ENCODE peak calls at places on chromosomes 3 and 15, in nine cellular contexts. T, A, D, X, O, V, R, L and B are unnamed samples. For H3K36me3, the result is how much of the 10 kb centered on the place peaks cover.

GRCh38 chr3:125605771-125606170 is 10.5 kb upstream of the OSBPL11 start:
- DNase-seq in A (no peak), L (no peak), O (no peak), V (no peak), T (no peak), X (no peak), D (no peak), R (no peak), B (no peak)

GRCh38 chr3:194265505-194265892 is 85.6 kb downstream of the CPN2 start:
- DNase-seq in O (peak), L (peak), R (peak), A (peak), X (peak), D (no peak), T (peak), V (no peak), B (peak)

GRCh38 chr3:124281453-124282316 is 289.8 kb upstream of the ROPN1 start:
- DNase-seq in T (peak), O (peak), D (peak), L (peak), A (peak), R (no peak), X (no peak), V (no peak), B (no peak)

GRCh38 chr15:63185206-63185605 is 4.2 kb upstream of the RAB8B start:
- DNase-seq in D (no peak), R (no peak), X (no peak), V (no peak), A (peak), L (no peak), T (no peak), O (no peak), B (no peak)

GRCh38 chr3:198032039-198032438 is 72.0 kb downstream of the LMLN start:
- DNase-seq in L (no peak), X (no peak), T (no peak), D (no peak), V (no peak), O (no peak), R (no peak), A (no peak), B (no peak)

GRCh38 chr15:58438956-58439355 is 7.2 kb downstream of the LIPC start:
- DNase-seq in A (peak), R (no peak), L (peak), X (peak), D (peak), V (peak), T (peak), O (peak), B (no peak)

GRCh38 chr3:73257186-73257585 is 195.7 kb downstream of the EBLN2 start:
- DNase-seq in X (no peak), T (no peak), V (no peak), L (no peak), D (no peak), A (no peak), R (no peak), O (no peak), B (no peak)

GRCh38 chr15:81054236-81054635 is 53.5 kb downstream of the TLNRD1 start:
- DNase-seq in X (no peak), L (peak), D (no peak), A (peak), O (no peak), R (no peak), T (no peak), V (no peak), B (peak)

GRCh38 chr15:48946088-48946839 is 17.5 kb downstream of the SHC4 start:
- DNase-seq in V (no peak), R (no peak), A (peak), D (no peak), O (peak), L (peak), T (peak), X (no peak), B (no peak)

GRCh38 chr15:63596666-63597032 is 538 bp upstream of the FBXL22 start:
- DNase-seq in O (peak), L (peak), D (no peak), R (no peak), A (no peak), T (no peak), X (no peak), V (no peak), B (no peak)

GRCh38 chr3:157190242-157190876 is 30.4 kb upstream of the CCNL1 start:
- DNase-seq in A (no peak), X (no peak), T (peak), D (no peak), L (no peak), R (no peak), O (no peak), V (no peak), B (no peak)

GRCh38 chr15:77032647-77033416 is 37.9 kb downstream of the PSTPIP1 start:
- DNase-seq in D (peak), O (no peak), L (no peak), V (no peak), R (no peak), X (no peak), T (no peak), A (no peak), B (no peak)

GRCh38 chr15:88624156-88624970 is 3.2 kb downstream of the AEN start:
- DNase-seq in R (no peak), L (peak), V (no peak), T (no peak), A (no peak), D (peak), O (peak), X (no peak), B (no peak)

GRCh38 chr15:99703603-99704443 is 29.4 kb downstream of the LYSMD4 start:
- DNase-seq in V (peak), R (no peak), L (peak), A (peak), X (no peak), T (peak), D (no peak), O (peak), B (peak)

GRCh38 chr3:6551165-6551564 is 309.8 kb upstream of the GRM7 start:
- DNase-seq in R (no peak), O (no peak), T (no peak), D (no peak), L (no peak), V (no peak), A (no peak), X (no peak), B (no peak)

GRCh38 chr3:56365905-56366640 is 102.2 kb downstream of the ERC2 start:
- DNase-seq in L (no peak), X (no peak), O (no peak), T (no peak), V (no peak), A (no peak), R (no peak), D (no peak), B (no peak)

GRCh38 chr3:187403768-187404270 is 35.6 kb downstream of the RTP4 start:
- DNase-seq in O (peak), V (peak), D (no peak), T (peak), A (peak), L (peak), X (peak), R (no peak), B (peak)

GRCh38 chr15:65833501-65834220 is 35.6 kb upstream of the RAB11A start:
- DNase-seq in A (no peak), R (no peak), V (no peak), O (no peak), D (no peak), T (no peak), X (no peak), L (no peak), B (no peak)

GRCh38 chr3:144324061-144324460 is 352.4 kb downstream of the DIPK2A start:
- DNase-seq in L (no peak), V (no peak), T (peak), R (no peak), X (peak), O (no peak), D (no peak), A (no peak), B (no peak)

GRCh38 chr3:104190681-104191080 is 1176.0 kb upstream of the ALCAM start:
- DNase-seq in O (peak), V (no peak), T (no peak), A (no peak), L (no peak), D (peak), R (no peak), X (no peak), B (no peak)

GRCh38 chr15:29822100-29822684 is at the start of gene TJP1:
- DNase-seq in V (no peak), T (peak), D (peak), A (peak), L (peak), O (peak), X (peak), R (peak), B (no peak)

DNA sequence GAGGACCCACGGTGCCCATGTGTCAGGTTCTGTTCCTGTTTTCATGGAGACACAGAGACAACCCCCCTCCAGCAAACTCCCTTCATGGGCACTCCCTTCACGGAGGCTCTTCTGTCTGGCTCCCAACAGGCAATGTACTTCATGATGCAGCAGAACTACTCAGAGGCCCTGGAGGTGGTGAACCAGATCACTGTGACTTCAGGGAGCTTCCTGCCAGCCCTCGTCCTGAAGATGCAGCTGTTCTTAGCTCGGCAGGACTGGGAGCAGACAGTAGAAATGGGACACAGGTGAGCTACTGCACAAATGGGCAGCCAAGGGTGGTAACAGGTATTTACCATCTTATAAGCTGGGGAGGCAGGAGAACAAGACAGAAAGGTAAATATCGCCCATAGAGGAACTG is 7.0 kb downstream of the TTC21A start:
- DNase-seq in D (no peak), R (no peak), A (no peak), T (no peak), O (no peak), L (no peak), X (no peak), V (no peak), B (no peak)
- H3K36me3 ChIP-seq in D (under half), R (under half), A (under half), T (under half), O (under half), L (under half), X (under half), V (under half), B (under half)

DNA sequence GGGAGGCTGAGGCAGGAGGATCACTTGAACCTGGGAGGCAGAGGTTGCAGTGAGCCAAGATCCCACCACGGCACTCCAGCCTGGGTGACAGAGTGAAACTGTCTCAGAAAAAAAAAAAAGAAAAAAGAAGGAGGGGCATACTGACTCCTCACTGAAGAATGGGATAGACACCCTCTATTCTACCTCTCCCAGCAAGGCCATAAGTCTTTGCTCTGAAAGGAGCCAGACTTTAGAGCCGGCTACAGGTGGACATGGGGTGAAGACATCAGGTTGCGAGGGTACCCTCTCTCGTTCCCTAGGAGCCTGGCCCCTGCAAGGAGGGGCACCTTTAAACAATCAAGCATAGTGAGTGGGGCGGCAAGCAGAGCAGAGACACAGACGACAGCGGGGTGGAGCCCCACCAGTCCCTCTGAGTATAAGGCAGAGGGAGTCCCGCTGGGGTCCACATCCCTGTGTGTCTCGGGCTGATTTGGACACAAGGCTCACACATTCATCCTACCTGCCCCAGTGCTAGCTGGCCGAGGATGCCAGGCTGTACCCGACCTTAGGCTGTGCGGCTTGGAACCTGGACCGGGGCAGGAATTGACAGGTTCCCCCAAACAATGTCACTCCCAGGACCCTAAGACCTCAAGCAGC is 1.1 kb downstream of the GRAMD2A start:
- DNase-seq in V (no peak), R (no peak), T (peak), O (no peak), X (no peak), A (peak), D (peak), L (peak), B (no peak)
- H3K4me3 ChIP-seq in V (peak), R (peak), T (peak), O (no peak), X (no peak), A (peak), D (peak), L (no peak), B (no peak)

DNA sequence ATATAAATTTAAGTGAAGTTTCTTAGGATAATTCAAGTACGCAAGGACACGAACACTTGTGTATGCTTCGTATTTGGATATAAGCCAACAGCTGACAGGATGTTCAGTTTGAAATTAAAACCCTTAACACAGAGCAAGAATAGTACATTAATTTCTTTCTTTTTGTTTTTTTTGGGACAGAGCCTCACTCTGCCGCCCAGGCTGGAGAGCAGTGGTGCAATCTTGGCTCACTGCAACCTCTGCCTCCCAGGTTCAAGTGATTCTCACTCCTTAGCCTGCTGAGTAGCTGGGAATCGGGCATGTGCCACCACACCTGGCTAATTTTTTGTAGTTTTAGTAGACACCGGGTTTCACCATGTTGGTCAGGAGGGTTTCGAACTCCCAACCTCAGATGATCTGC is 32.5 kb downstream of the TOMM70 start:
- DNase-seq in T (no peak), O (no peak), L (no peak), D (no peak), V (no peak), R (no peak), A (no peak), X (no peak), B (no peak)
- H3K36me3 ChIP-seq in T (under half), O (half or more), L (half or more), D (under half), V (under half), R (half or more), A (under half), X (half or more), B (under half)

GRCh38 chr3:45215466-45215865 is 10.6 kb downstream of the TMEM158 start:
- DNase-seq in O (no peak), D (no peak), V (no peak), A (no peak), R (no peak), T (no peak), L (no peak), X (no peak), B (no peak)

GRCh38 chr3:45216210-45216609 is 9.9 kb downstream of the TMEM158 start:
- DNase-seq in O (no peak), A (no peak), V (no peak), T (no peak), X (no peak), D (no peak), R (no peak), L (no peak), B (no peak)

GRCh38 chr3:45214061-45214680 is 11.9 kb downstream of the TMEM158 start:
- DNase-seq in A (peak), D (no peak), R (no peak), V (no peak), O (no peak), X (peak), L (no peak), T (no peak), B (no peak)

GRCh38 chr3:45219694-45220093 is 6.4 kb downstream of the TMEM158 start:
- DNase-seq in R (no peak), A (no peak), X (no peak), T (no peak), O (no peak), V (no peak), L (no peak), D (no peak), B (no peak)

DNA sequence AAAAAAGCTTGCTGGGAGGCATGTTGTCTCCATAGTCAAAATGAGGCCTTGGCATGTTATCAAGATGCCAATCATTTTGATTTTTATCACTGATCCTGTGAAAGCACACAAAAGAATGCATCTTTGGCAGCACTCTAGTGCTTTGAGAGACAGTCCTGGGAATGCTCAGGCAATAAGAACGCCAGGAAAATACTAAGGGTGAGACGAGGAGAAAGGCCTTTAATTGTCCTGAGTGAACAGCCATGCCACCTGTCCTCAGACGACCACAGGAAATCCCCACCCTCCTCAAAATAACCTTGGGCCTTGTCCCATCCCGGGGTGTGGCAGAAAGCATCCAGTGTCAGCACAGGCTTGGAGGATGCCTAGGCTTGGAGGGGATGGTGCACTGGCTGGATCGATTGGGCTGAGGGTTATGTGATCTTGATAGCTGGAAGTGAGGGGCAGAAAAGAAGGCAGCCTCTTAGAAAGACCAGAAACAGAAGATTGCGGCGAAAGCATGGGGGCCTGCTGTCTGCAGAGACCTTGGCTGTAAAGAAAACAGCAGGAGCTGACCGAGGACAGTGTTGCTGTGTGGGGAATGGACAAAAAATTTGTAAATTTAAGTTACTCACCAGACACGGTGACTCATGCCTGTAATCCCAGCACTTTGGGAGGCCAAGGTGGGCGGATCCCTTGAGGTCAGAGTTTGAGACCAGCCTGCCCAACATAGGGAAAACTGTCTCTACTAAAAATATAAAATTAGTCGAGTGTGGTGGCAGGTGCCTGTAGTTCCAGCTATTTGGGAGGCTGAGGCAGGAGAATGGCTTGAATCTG is 7.3 kb downstream of the TMEM158 start:
- DNase-seq in O (peak), A (peak), V (no peak), T (peak), D (no peak), X (peak), L (peak), R (no peak), B (no peak)
- H3K4me3 ChIP-seq in O (peak), A (no peak), V (no peak), T (no peak), D (no peak), X (no peak), L (peak), R (no peak), B (no peak)

GRCh38 chr15:42632100-42632675 is 56.8 kb downstream of the STARD9 start:
- DNase-seq in T (no peak), V (no peak), A (no peak), L (no peak), O (no peak), D (no peak), R (no peak), X (no peak), B (no peak)
- H3K36me3 ChIP-seq in T (under half), V (under half), A (under half), L (under half), O (under half), D (under half), R (under half), X (under half), B (under half)

DNA sequence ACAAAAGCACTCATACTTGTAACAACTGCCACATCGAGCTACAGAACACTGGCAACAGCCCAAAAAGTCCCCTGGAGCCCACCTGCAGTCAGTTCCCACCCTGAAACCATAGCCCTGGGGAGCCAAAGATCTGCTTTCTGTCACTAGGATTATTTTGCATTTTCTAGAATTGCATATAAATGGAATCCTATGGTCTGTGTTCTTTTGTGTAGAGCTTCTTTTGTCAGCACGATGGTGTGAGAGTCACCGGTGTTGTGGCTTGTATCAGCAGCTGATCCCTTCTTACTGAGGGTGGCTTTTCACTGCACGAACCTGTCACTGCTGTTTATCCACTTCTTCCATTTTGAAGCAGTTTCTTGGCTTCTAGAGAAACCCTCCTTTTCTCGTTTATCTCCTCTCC is 60.1 kb upstream of the PRR23E start:
- DNase-seq in X (no peak), D (no peak), L (no peak), A (no peak), V (no peak), T (no peak), O (no peak), R (no peak), B (no peak)
- H3K4me3 ChIP-seq in X (no peak), D (no peak), L (no peak), A (no peak), V (no peak), T (no peak), O (no peak), R (no peak), B (no peak)

GRCh38 chr3:53337167-53337940 is 10.0 kb downstream of the DCP1A start:
- DNase-seq in R (no peak), O (no peak), T (peak), V (no peak), D (no peak), A (peak), L (no peak), X (no peak), B (no peak)

GRCh38 chr3:53328750-53329149 is 18.6 kb downstream of the DCP1A start:
- DNase-seq in A (no peak), R (no peak), O (no peak), X (no peak), T (no peak), D (no peak), L (no peak), V (no peak), B (no peak)

GRCh38 chr3:53329933-53330332 is 17.4 kb downstream of the DCP1A start:
- DNase-seq in O (no peak), D (no peak), L (no peak), V (no peak), T (no peak), A (no peak), X (no peak), R (no peak), B (no peak)

GRCh38 chr3:53334742-53335141 is 12.6 kb downstream of the DCP1A start:
- DNase-seq in L (no peak), R (no peak), D (no peak), O (no peak), T (no peak), X (no peak), V (no peak), A (no peak), B (no peak)

DNA sequence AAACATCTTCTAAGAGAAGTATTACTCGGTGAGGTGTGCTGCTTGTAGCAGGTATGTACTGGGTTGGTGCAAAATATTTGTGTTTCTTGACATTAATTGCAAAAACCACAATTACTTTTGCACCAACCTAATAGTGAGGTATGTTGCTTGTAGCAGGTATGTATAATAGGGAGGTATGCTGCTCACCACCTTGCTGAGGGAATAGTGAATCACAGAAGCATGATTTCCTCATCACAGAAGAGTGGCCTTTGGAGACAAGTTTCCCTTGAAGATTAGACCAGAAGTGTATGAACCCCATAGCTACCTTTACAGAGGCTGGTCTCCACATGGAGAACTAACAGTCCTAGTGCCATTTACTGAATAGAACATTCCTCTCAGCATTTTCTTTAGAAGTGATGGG is 15.5 kb downstream of the DCP1A start:
- DNase-seq in T (peak), R (no peak), L (no peak), X (no peak), V (no peak), D (no peak), O (no peak), A (peak), B (no peak)
- H3K36me3 ChIP-seq in T (under half), R (under half), L (under half), X (under half), V (under half), D (under half), O (half or more), A (under half), B (under half)